ENCODE peak calls at places on chromosomes 13 and 19, in seven cellular contexts. D is body of pancreas; S is CD8-positive, alpha-beta T cell; O is thoracic aorta; C is left lung; F is tibial artery; H is kidney. T is an unnamed sample.

GRCh38 chr19:57887195-57887941 is 1.5 kb downstream of the ZNF814 start:
- DNase-seq in S (no peak), C (no peak), H (no peak), F (no peak), O (no peak), D (no peak), T (no peak)

GRCh38 chr13:88063741-88064140 is 392.6 kb downstream of the SLITRK5 start:
- DNase-seq in H (no peak), F (no peak), D (no peak), C (no peak), O (no peak), S (no peak), T (no peak)

GRCh38 chr13:30766957-30767603 is 31.7 kb downstream of the ALOX5AP start:
- DNase-seq in C (no peak), H (no peak), D (no peak), O (no peak), S (no peak), F (no peak), T (no peak)

GRCh38 chr13:28297341-28297740 is 159.0 kb downstream of the PAN3 start:
- DNase-seq in S (no peak), C (no peak), F (no peak), H (no peak), O (no peak), D (no peak), T (no peak)

GRCh38 chr19:6947745-6948144 is 60.4 kb downstream of the ADGRE1 start:
- DNase-seq in H (no peak), O (no peak), F (no peak), C (no peak), S (no peak), D (no peak), T (no peak)

GRCh38 chr13:70784590-70784989 is 676.3 kb upstream of the KLHL1 start:
- DNase-seq in S (no peak), F (no peak), C (no peak), H (no peak), O (no peak), D (no peak), T (no peak)

GRCh38 chr19:13748169-13748884 is 16.0 kb upstream of the MRI1 start:
- DNase-seq in D (no peak), C (no peak), O (no peak), F (no peak), S (no peak), H (no peak), T (no peak)

GRCh38 chr19:41031926-41032325 is 40.8 kb downstream of the CYP2B6 start:
- DNase-seq in O (no peak), C (no peak), D (no peak), S (no peak), F (no peak), H (no peak), T (no peak)

GRCh38 chr13:32323912-32324311 is 8.6 kb downstream of the BRCA2 start:
- DNase-seq in D (no peak), H (no peak), O (no peak), C (no peak), F (no peak), S (no peak), T (no peak)

GRCh38 chr19:12779162-12779993 is 4.0 kb upstream of the HOOK2 start:
- DNase-seq in S (no peak), O (no peak), D (peak; percentile 26), C (peak; percentile 75), F (no peak), H (peak; percentile 91), T (no peak)

GRCh38 chr19:7650148-7650547 is 13.2 kb downstream of the STXBP2 start:
- DNase-seq in H (no peak), D (no peak), F (no peak), S (no peak), O (no peak), C (no peak), T (no peak)

GRCh38 chr19:51107406-51108065 is 673 bp downstream of the CTU1 start:
- DNase-seq in S (no peak), O (no peak), F (no peak), D (no peak), C (no peak), H (no peak), T (no peak)

GRCh38 chr19:5929179-5929578 is 15.1 kb downstream of the CAPS start:
- DNase-seq in C (no peak), S (no peak), F (no peak), H (no peak), D (no peak), O (no peak), T (no peak)

GRCh38 chr13:60226507-60226906 is 62.8 kb upstream of the DIAPH3 start:
- DNase-seq in S (no peak), D (peak; percentile 53), F (no peak), H (no peak), O (no peak), C (no peak), T (no peak)

GRCh38 chr19:46845959-46846459 is 4.6 kb downstream of the AP2S1 start:
- DNase-seq in D (no peak), F (no peak), H (peak; percentile 65), O (no peak), S (no peak), C (no peak), T (no peak)

GRCh38 chr19:33823341-33823740 is 26.7 kb downstream of the KCTD15 start:
- DNase-seq in C (no peak), D (no peak), O (no peak), H (no peak), S (no peak), F (no peak), T (no peak)

GRCh38 chr19:33819496-33819874 is 22.8 kb downstream of the KCTD15 start:
- DNase-seq in F (no peak), O (no peak), S (no peak), C (no peak), D (no peak), H (no peak), T (no peak)

GRCh38 chr19:33818426-33818825 is 21.8 kb downstream of the KCTD15 start:
- DNase-seq in O (no peak), D (no peak), H (no peak), F (no peak), C (no peak), S (no peak), T (no peak)

GRCh38 chr19:33821871-33822270 is 25.2 kb downstream of the KCTD15 start:
- DNase-seq in O (no peak), F (no peak), H (no peak), D (no peak), S (no peak), C (no peak), T (no peak)

GRCh38 chr19:33819875-33820781 is 23.5 kb downstream of the KCTD15 start:
- DNase-seq in F (peak; percentile 79), H (peak; percentile 95), C (peak; percentile 89), O (no peak), D (peak; percentile 76), S (peak; percentile 35), T (peak; percentile 35)
- TF ChIP-seq CTCF in F (no peak), H (no peak), C (peak; percentile 13), O (no peak), D (peak; percentile 4), S (no peak), T (no peak)

GRCh38 chr19:21693399-21693798 is 74.0 kb downstream of the ZNF100 start:
- DNase-seq in F (no peak), C (no peak), H (no peak), S (no peak), D (no peak), O (no peak), T (no peak)
- H3K9me3 ChIP-seq in F (no peaks in the 10 kb centered on the region), C (no peaks in the 10 kb centered on the region), H (no peaks in the 10 kb centered on the region), S (no peaks in the 10 kb centered on the region), D (no peaks in the 10 kb centered on the region), O (no peaks in the 10 kb centered on the region), T (no peaks in the 10 kb centered on the region)

GRCh38 chr13:33464345-33464744 is 178.8 kb upstream of the STARD13 start:
- DNase-seq in F (no peak), S (no peak), D (no peak), C (no peak), O (no peak), H (no peak), T (no peak)

GRCh38 chr13:33467556-33467955 is 182.0 kb upstream of the STARD13 start:
- DNase-seq in S (no peak), O (no peak), C (no peak), F (no peak), D (no peak), H (no peak), T (no peak)

GRCh38 chr13:33471182-33471581 is 185.6 kb upstream of the STARD13 start:
- DNase-seq in D (no peak), F (no peak), H (no peak), C (no peak), S (no peak), O (no peak), T (no peak)

GRCh38 chr13:33462109-33462508 is 176.6 kb upstream of the STARD13 start:
- DNase-seq in F (no peak), S (no peak), D (no peak), H (no peak), C (no peak), O (no peak), T (no peak)

DNA sequence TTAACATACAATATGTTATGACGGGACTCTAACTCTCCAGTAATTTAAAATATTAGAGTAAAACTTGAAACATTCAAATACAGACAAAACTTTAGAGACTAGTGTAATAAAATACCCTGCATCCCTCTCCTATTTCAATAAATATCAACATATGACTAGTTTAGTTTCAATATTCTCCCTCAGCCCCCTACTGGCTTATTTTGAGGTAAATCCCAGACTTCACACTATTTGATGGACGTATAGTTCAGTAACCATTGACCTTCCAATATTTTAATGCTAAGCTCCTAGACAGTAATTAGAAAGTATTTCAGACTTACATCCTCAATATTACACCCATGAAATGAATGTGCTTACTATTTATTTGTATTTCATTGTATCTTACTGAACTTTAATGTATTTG is 180.7 kb upstream of the STARD13 start:
- DNase-seq in C (no peak), D (no peak), S (no peak), O (no peak), F (no peak), H (no peak), T (no peak)
- TF ChIP-seq CTCF in C (no peak), D (no peak), S (no peak), O (no peak), F (no peak), H (no peak), T (no peak)

GRCh38 chr19:29085630-29086029 is 127.3 kb downstream of the UQCRFS1 start:
- DNase-seq in S (no peak), C (no peak), O (no peak), F (no peak), D (no peak), H (no peak), T (no peak)

GRCh38 chr19:29083863-29084262 is 129.1 kb downstream of the UQCRFS1 start:
- DNase-seq in D (no peak), C (no peak), O (no peak), S (no peak), H (no peak), F (peak; percentile 33), T (no peak)

GRCh38 chr19:29086646-29087045 is 126.3 kb downstream of the UQCRFS1 start:
- DNase-seq in O (no peak), S (no peak), F (no peak), H (no peak), C (no peak), D (no peak), T (no peak)

GRCh38 chr19:29084266-29084665 is 128.7 kb downstream of the UQCRFS1 start:
- DNase-seq in D (no peak), S (no peak), H (no peak), O (no peak), F (no peak), C (no peak), T (no peak)

DNA sequence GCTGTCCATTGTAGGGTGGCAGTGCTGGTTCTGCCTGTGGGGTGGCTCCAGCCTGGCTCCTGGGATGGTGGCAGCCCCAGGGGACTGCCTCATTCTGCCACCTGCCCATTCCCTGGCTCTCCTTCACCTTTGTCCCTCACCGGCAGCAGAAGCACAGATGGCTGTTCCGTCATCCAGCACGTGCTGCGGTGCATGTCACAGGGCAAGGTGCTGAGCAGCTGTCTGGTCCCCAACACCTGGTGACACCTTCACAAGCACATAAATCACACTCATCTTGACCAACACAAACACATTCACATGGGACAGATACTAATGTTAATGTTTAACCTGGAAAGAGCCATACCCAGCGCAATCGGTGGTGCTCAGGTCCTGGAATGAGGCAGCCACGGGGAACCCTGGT is 126.8 kb downstream of the UQCRFS1 start:
- DNase-seq in F (no peak), S (no peak), C (no peak), O (no peak), H (no peak), D (peak; percentile 49), T (no peak)
- H3K9me3 ChIP-seq in F (no peaks in the 10 kb centered on the region), S (no peaks in the 10 kb centered on the region), C (no peaks in the 10 kb centered on the region), O (no peaks in the 10 kb centered on the region), H (no peaks in the 10 kb centered on the region), D (no peaks in the 10 kb centered on the region), T (no peaks in the 10 kb centered on the region)

T was measured in CD4-positive, alpha-beta T cell.